ENCODE peak calls at places on chromosomes 3 and 15, in five cellular contexts. S, Q, P, H and D are unnamed samples.

GRCh38 chr3:158658889-158659288 is 13.6 kb downstream of the LXN start:
- DNase-seq in S (no peak), Q (no peak), P (no peak), H (no peak), D (no peak)

GRCh38 chr15:59266015-59266414 is 59.4 kb downstream of the LDHAL6B start:
- DNase-seq in S (no peak), Q (no peak), P (no peak), H (no peak), D (no peak)

GRCh38 chr3:59654120-59654952 is 604.5 kb upstream of the CFAP20DC start:
- DNase-seq in S (no peak), Q (no peak), P (peak; percentile 68), H (no peak), D (no peak)

GRCh38 chr3:42226470-42227425 is 39.2 kb downstream of the CCK start:
- DNase-seq in S (no peak), Q (no peak), P (no peak), H (no peak), D (no peak)

GRCh38 chr15:93372209-93372910 is 283.3 kb upstream of the RGMA start:
- DNase-seq in S (no peak), Q (no peak), P (no peak), H (no peak), D (no peak)

GRCh38 chr15:28082891-28083688 is 16.0 kb downstream of the OCA2 start:
- DNase-seq in S (no peak), Q (no peak), P (no peak), H (no peak), D (no peak)

GRCh38 chr15:88657326-88658069 is 18.7 kb downstream of the ISG20 start:
- DNase-seq in S (no peak), Q (no peak), P (peak; percentile 68), H (peak; percentile 63), D (no peak)

GRCh38 chr15:39287322-39288195 is 293.3 kb upstream of the THBS1 start:
- DNase-seq in S (no peak), Q (no peak), P (no peak), H (no peak), D (no peak)

GRCh38 chr3:167739190-167739589 is 3.7 kb downstream of the SERPINI1 start:
- DNase-seq in S (no peak), Q (no peak), P (no peak), H (no peak), D (no peak)

GRCh38 chr15:26438718-26439117 is 334.1 kb downstream of the GABRB3 start:
- DNase-seq in S (peak; percentile 1), Q (no peak), P (no peak), H (no peak), D (no peak)

GRCh38 chr3:49666592-49666991 is 7.6 kb upstream of the APEH start:
- DNase-seq in S (no peak), Q (no peak), P (no peak), H (no peak), D (no peak)

GRCh38 chr3:69142090-69142489 is 19.7 kb upstream of the LMOD3 start:
- DNase-seq in S (no peak), Q (no peak), P (no peak), H (no peak), D (no peak)

GRCh38 chr3:42680806-42681205 is 4.5 kb upstream of the KLHL40 start:
- DNase-seq in S (no peak), Q (no peak), P (peak; percentile 25), H (no peak), D (no peak)

GRCh38 chr15:38589502-38589901 is 24.9 kb upstream of the RASGRP1 start:
- DNase-seq in S (no peak), Q (no peak), P (no peak), H (no peak), D (no peak)

GRCh38 chr3:73207946-73208345 is 146.5 kb downstream of the EBLN2 start:
- DNase-seq in S (no peak), Q (no peak), P (no peak), H (no peak), D (no peak)

GRCh38 chr3:172676208-172676920 is 34.5 kb downstream of the NCEH1 start:
- DNase-seq in S (no peak), Q (no peak), P (no peak), H (no peak), D (no peak)

GRCh38 chr15:40252438-40253178 is 13.7 kb downstream of the PAK6 start:
- DNase-seq in S (no peak), Q (no peak), P (no peak), H (peak; percentile 66), D (no peak)

GRCh38 chr3:157412323-157412845 is 24.3 kb upstream of the PTX3 start:
- DNase-seq in S (no peak), Q (no peak), P (no peak), H (no peak), D (no peak)

GRCh38 chr15:52408823-52409222 is 113.2 kb upstream of the MYO5C start:
- DNase-seq in S (no peak), Q (no peak), P (no peak), H (no peak), D (no peak)

GRCh38 chr3:52024765-52025452 is 29.2 kb upstream of the RPL29 start:
- DNase-seq in S (no peak), Q (no peak), P (no peak), H (no peak), D (no peak)

GRCh38 chr3:155281892-155282291 is 11.6 kb downstream of the STRIT1 start:
- DNase-seq in S (no peak), Q (no peak), P (no peak), H (no peak), D (no peak)

GRCh38 chr3:178706411-178706810 is 170.2 kb downstream of the KCNMB2 start:
- DNase-seq in S (no peak), Q (no peak), P (no peak), H (no peak), D (no peak)

GRCh38 chr15:78149068-78149804 is at the start of gene IDH3A:
- DNase-seq in S (peak; percentile 93), Q (peak; percentile 99), P (peak; percentile 100), H (peak; percentile 100), D (peak; percentile 99)